ENCODE peak calls at places on chromosomes 5 and 9, in six cellular contexts. One of them, this sample, is unnamed.

GRCh38 chr9:129076640-129077037 is 4.3 kb upstream of the DOLPP1 start:
- DNase-seq in M059J: no peak
- DNase-seq in colonic mucosa: no peak
- DNase-seq in endothelial cell: no peak
- DNase-seq in foreskin melanocyte: no peak
- DNase-seq in mesendoderm: no peak
- DNase-seq in this sample: no peak

GRCh38 chr9:8486095-8486494 is 686.5 kb upstream of the DMAC1 start:
- DNase-seq in M059J: no peak
- DNase-seq in colonic mucosa: peak; percentile 45
- DNase-seq in endothelial cell: peak; percentile 64
- DNase-seq in foreskin melanocyte: peak; percentile 1
- DNase-seq in mesendoderm: peak; percentile 83
- DNase-seq in this sample: no peak

GRCh38 chr5:76144892-76145291 is 61.7 kb downstream of the SV2C start:
- DNase-seq in M059J: no peak
- DNase-seq in colonic mucosa: no peak
- DNase-seq in endothelial cell: no peak
- DNase-seq in foreskin melanocyte: no peak
- DNase-seq in mesendoderm: peak; percentile 16
- DNase-seq in this sample: no peak

GRCh38 chr5:131610198-131611063 is 24.6 kb downstream of the RAPGEF6 start:
- DNase-seq in M059J: peak; percentile 79
- DNase-seq in colonic mucosa: no peak
- DNase-seq in endothelial cell: no peak
- DNase-seq in foreskin melanocyte: no peak
- DNase-seq in mesendoderm: peak; percentile 74
- DNase-seq in this sample: peak; percentile 70

GRCh38 chr9:122377241-122378164 is 6.7 kb downstream of the PTGS1 start:
- DNase-seq in M059J: peak; percentile 27
- DNase-seq in colonic mucosa: no peak
- DNase-seq in endothelial cell: no peak
- DNase-seq in foreskin melanocyte: no peak
- DNase-seq in mesendoderm: peak; percentile 43
- DNase-seq in this sample: no peak

GRCh38 chr5:150525163-150525562 is 17.2 kb downstream of the NDST1 start:
- DNase-seq in M059J: no peak
- DNase-seq in colonic mucosa: no peak
- DNase-seq in endothelial cell: no peak
- DNase-seq in foreskin melanocyte: no peak
- DNase-seq in mesendoderm: no peak
- DNase-seq in this sample: no peak

GRCh38 chr5:4295663-4296339 is 700.2 kb downstream of the IRX1 start:
- DNase-seq in M059J: no peak
- DNase-seq in colonic mucosa: no peak
- DNase-seq in endothelial cell: peak; percentile 48
- DNase-seq in foreskin melanocyte: peak; percentile 65
- DNase-seq in mesendoderm: peak; percentile 62
- DNase-seq in this sample: peak; percentile 35

GRCh38 chr9:113564804-113565237 is 101.3 kb downstream of the RGS3 start:
- DNase-seq in M059J: peak; percentile 89
- DNase-seq in colonic mucosa: peak; percentile 87
- DNase-seq in endothelial cell: no peak
- DNase-seq in foreskin melanocyte: no peak
- DNase-seq in mesendoderm: peak; percentile 80
- DNase-seq in this sample: peak; percentile 85

GRCh38 chr9:92253656-92254055 is 39.8 kb downstream of the IARS1 start:
- DNase-seq in M059J: no peak
- DNase-seq in colonic mucosa: no peak
- DNase-seq in endothelial cell: no peak
- DNase-seq in foreskin melanocyte: no peak
- DNase-seq in mesendoderm: no peak
- DNase-seq in this sample: no peak

GRCh38 chr9:110284211-110284849 is 28.0 kb upstream of the TXN start:
- DNase-seq in M059J: no peak
- DNase-seq in colonic mucosa: peak; percentile 52
- DNase-seq in endothelial cell: no peak
- DNase-seq in foreskin melanocyte: no peak
- DNase-seq in mesendoderm: no peak
- DNase-seq in this sample: peak; percentile 58

GRCh38 chr9:36120705-36121104 is 15.8 kb upstream of the GLIPR2 start:
- DNase-seq in M059J: no peak
- DNase-seq in colonic mucosa: no peak
- DNase-seq in endothelial cell: no peak
- DNase-seq in foreskin melanocyte: no peak
- DNase-seq in mesendoderm: no peak
- DNase-seq in this sample: no peak

GRCh38 chr5:137398175-137398574 is 101.0 kb downstream of the SPOCK1 start:
- DNase-seq in M059J: no peak
- DNase-seq in colonic mucosa: no peak
- DNase-seq in endothelial cell: no peak
- DNase-seq in foreskin melanocyte: no peak
- DNase-seq in mesendoderm: no peak
- DNase-seq in this sample: no peak

GRCh38 chr9:133499130-133499891 is 20.4 kb upstream of the SLC2A6 start:
- DNase-seq in M059J: no peak
- DNase-seq in colonic mucosa: peak; percentile 53
- DNase-seq in endothelial cell: no peak
- DNase-seq in foreskin melanocyte: no peak
- DNase-seq in mesendoderm: no peak
- DNase-seq in this sample: no peak

GRCh38 chr5:59813761-59814562 is 79.6 kb downstream of the PDE4D start:
- DNase-seq in M059J: peak; percentile 85
- DNase-seq in colonic mucosa: peak; percentile 40
- DNase-seq in endothelial cell: peak; percentile 67
- DNase-seq in foreskin melanocyte: peak; percentile 74
- DNase-seq in mesendoderm: peak; percentile 80
- DNase-seq in this sample: peak; percentile 56

GRCh38 chr5:122076023-122076422 is 2.0 kb downstream of the LOX start:
- DNase-seq in M059J: peak; percentile 34
- DNase-seq in colonic mucosa: no peak
- DNase-seq in endothelial cell: no peak
- DNase-seq in foreskin melanocyte: peak; percentile 62
- DNase-seq in mesendoderm: no peak
- DNase-seq in this sample: peak; percentile 48

GRCh38 chr5:132422720-132423442 is 53.4 kb downstream of the SLC22A5 start:
- DNase-seq in M059J: peak; percentile 58
- DNase-seq in colonic mucosa: peak; percentile 93
- DNase-seq in endothelial cell: no peak
- DNase-seq in foreskin melanocyte: no peak
- DNase-seq in mesendoderm: no peak
- DNase-seq in this sample: no peak

GRCh38 chr5:160506006-160507004 is 84.7 kb downstream of the PTTG1 start:
- DNase-seq in M059J: peak; percentile 92
- DNase-seq in colonic mucosa: no peak
- DNase-seq in endothelial cell: peak; percentile 38
- DNase-seq in foreskin melanocyte: peak; percentile 82
- DNase-seq in mesendoderm: peak; percentile 77
- DNase-seq in this sample: no peak

GRCh38 chr5:61280205-61280604 is 51.9 kb upstream of the ZSWIM6 start:
- DNase-seq in M059J: peak; percentile 94
- DNase-seq in colonic mucosa: no peak
- DNase-seq in endothelial cell: no peak
- DNase-seq in foreskin melanocyte: no peak
- DNase-seq in mesendoderm: no peak
- DNase-seq in this sample: peak; percentile 89

GRCh38 chr5:141681695-141682641 is at the start of gene ARAP3:
- DNase-seq in M059J: peak; percentile 87
- DNase-seq in colonic mucosa: peak; percentile 88
- DNase-seq in endothelial cell: peak; percentile 86
- DNase-seq in foreskin melanocyte: peak; percentile 67
- DNase-seq in mesendoderm: peak; percentile 89
- DNase-seq in this sample: peak; percentile 86

GRCh38 chr5:150208187-150209015 is 18.5 kb downstream of the SLC6A7 start:
- DNase-seq in M059J: peak; percentile 75
- DNase-seq in colonic mucosa: no peak
- DNase-seq in endothelial cell: no peak
- DNase-seq in foreskin melanocyte: no peak
- DNase-seq in mesendoderm: peak; percentile 19
- DNase-seq in this sample: peak; percentile 62

GRCh38 chr5:1660511-1660910 is 136.8 kb upstream of the LPCAT1 start:
- DNase-seq in M059J: no peak
- DNase-seq in colonic mucosa: no peak
- DNase-seq in endothelial cell: no peak
- DNase-seq in foreskin melanocyte: no peak
- DNase-seq in mesendoderm: no peak
- DNase-seq in this sample: no peak

GRCh38 chr5:18236386-18236785 is 602.1 kb downstream of the TAF11L14 start:
- DNase-seq in M059J: no peak
- DNase-seq in colonic mucosa: no peak
- DNase-seq in endothelial cell: no peak
- DNase-seq in foreskin melanocyte: no peak
- DNase-seq in mesendoderm: peak; percentile 39
- DNase-seq in this sample: peak; percentile 79

GRCh38 chr9:133137451-133138231 is 16.6 kb upstream of the RALGDS start:
- DNase-seq in M059J: no peak
- DNase-seq in colonic mucosa: no peak
- DNase-seq in endothelial cell: no peak
- DNase-seq in foreskin melanocyte: no peak
- DNase-seq in mesendoderm: no peak
- DNase-seq in this sample: no peak

GRCh38 chr5:57338068-57338848 is 144.4 kb downstream of the ACTBL2 start:
- DNase-seq in M059J: peak; percentile 50
- DNase-seq in colonic mucosa: peak; percentile 40
- DNase-seq in endothelial cell: peak; percentile 14
- DNase-seq in foreskin melanocyte: no peak
- DNase-seq in mesendoderm: peak; percentile 71
- DNase-seq in this sample: peak; percentile 24

GRCh38 chr9:22030101-22030598 is 21.0 kb upstream of the CDKN2B start:
- DNase-seq in M059J: peak; percentile 88
- DNase-seq in colonic mucosa: no peak
- DNase-seq in endothelial cell: no peak
- DNase-seq in foreskin melanocyte: peak; percentile 59
- DNase-seq in mesendoderm: no peak
- DNase-seq in this sample: peak; percentile 82

GRCh38 chr5:143002459-143003327 is 232.5 kb downstream of the ARHGAP26 start:
- DNase-seq in M059J: peak; percentile 85
- DNase-seq in colonic mucosa: no peak
- DNase-seq in endothelial cell: no peak
- DNase-seq in foreskin melanocyte: peak; percentile 39
- DNase-seq in mesendoderm: peak; percentile 66
- DNase-seq in this sample: peak; percentile 59

GRCh38 chr5:107954254-107954653 is 283.5 kb upstream of the EFNA5 start:
- DNase-seq in M059J: no peak
- DNase-seq in colonic mucosa: no peak
- DNase-seq in endothelial cell: no peak
- DNase-seq in foreskin melanocyte: no peak
- DNase-seq in mesendoderm: no peak
- DNase-seq in this sample: no peak

GRCh38 chr9:69811329-69811989 is 9.2 kb upstream of the CFAP95 start:
- DNase-seq in M059J: no peak
- DNase-seq in colonic mucosa: no peak
- DNase-seq in endothelial cell: no peak
- DNase-seq in foreskin melanocyte: no peak
- DNase-seq in mesendoderm: no peak
- DNase-seq in this sample: no peak

This sample was measured in mammary epithelial cell.